ENCODE peak calls at places on chromosomes 4 and X, in nine cellular contexts. One of them, this sample, is unnamed.
A peak's percentile ranks its signal among the peaks of the same experiment; 100 is the strongest.

GRCh38 chr4:117900832-117901231 is 133.5 kb upstream of the NDST3 start:
- DNase-seq in endodermal cell: no peak
- DNase-seq in AG09319: no peak
- DNase-seq in putamen: no peak
- DNase-seq in stimulated activated CD8-positive, alpha-beta memory T cell treated with anti-CD3 and anti-CD28 coated beads, Interleukin-15, amount 100 ng/mL, for 24 hours: no peak
- DNase-seq in cardiac fibroblast: no peak
- DNase-seq in astrocyte of the spinal cord: peak; percentile 9
- DNase-seq in RCC 7860: no peak
- DNase-seq in BJ: no peak
- DNase-seq in this sample: no peak

GRCh38 chrX:26783512-26784225 is 567.7 kb downstream of the MAGEB5 start:
- DNase-seq in endodermal cell: peak; percentile 62
- DNase-seq in AG09319: peak; percentile 10
- DNase-seq in putamen: peak; percentile 0
- DNase-seq in stimulated activated CD8-positive, alpha-beta memory T cell treated with anti-CD3 and anti-CD28 coated beads, Interleukin-15, amount 100 ng/mL, for 24 hours: no peak
- DNase-seq in cardiac fibroblast: peak; percentile 48
- DNase-seq in astrocyte of the spinal cord: peak; percentile 20
- DNase-seq in RCC 7860: no peak
- DNase-seq in BJ: no peak
- DNase-seq in this sample: peak; percentile 1

GRCh38 chr4:110198472-110199419 is at the start of gene ELOVL6:
- DNase-seq in endodermal cell: peak; percentile 95
- DNase-seq in AG09319: peak; percentile 41
- DNase-seq in putamen: peak; percentile 67
- DNase-seq in stimulated activated CD8-positive, alpha-beta memory T cell treated with anti-CD3 and anti-CD28 coated beads, Interleukin-15, amount 100 ng/mL, for 24 hours: peak; percentile 7
- DNase-seq in cardiac fibroblast: peak; percentile 79
- DNase-seq in astrocyte of the spinal cord: peak; percentile 78
- DNase-seq in RCC 7860: peak; percentile 70
- DNase-seq in BJ: no peak
- DNase-seq in this sample: peak; percentile 65

GRCh38 chr4:173398251-173398650 is 665 bp downstream of the SCRG1 start:
- DNase-seq in endodermal cell: no peak
- DNase-seq in AG09319: no peak
- DNase-seq in putamen: no peak
- DNase-seq in stimulated activated CD8-positive, alpha-beta memory T cell treated with anti-CD3 and anti-CD28 coated beads, Interleukin-15, amount 100 ng/mL, for 24 hours: no peak
- DNase-seq in cardiac fibroblast: peak; percentile 16
- DNase-seq in astrocyte of the spinal cord: no peak
- DNase-seq in RCC 7860: no peak
- DNase-seq in BJ: no peak
- DNase-seq in this sample: peak; percentile 42

GRCh38 chrX:147522986-147523385 is 388.7 kb upstream of the FMR1 start:
- DNase-seq in endodermal cell: no peak
- DNase-seq in AG09319: no peak
- DNase-seq in putamen: no peak
- DNase-seq in stimulated activated CD8-positive, alpha-beta memory T cell treated with anti-CD3 and anti-CD28 coated beads, Interleukin-15, amount 100 ng/mL, for 24 hours: no peak
- DNase-seq in cardiac fibroblast: no peak
- DNase-seq in astrocyte of the spinal cord: no peak
- DNase-seq in RCC 7860: no peak
- DNase-seq in BJ: no peak
- DNase-seq in this sample: no peak

GRCh38 chrX:119762718-119763117 is 4.3 kb downstream of the SOWAHD start:
- DNase-seq in endodermal cell: no peak
- DNase-seq in AG09319: no peak
- DNase-seq in putamen: no peak
- DNase-seq in stimulated activated CD8-positive, alpha-beta memory T cell treated with anti-CD3 and anti-CD28 coated beads, Interleukin-15, amount 100 ng/mL, for 24 hours: no peak
- DNase-seq in cardiac fibroblast: no peak
- DNase-seq in astrocyte of the spinal cord: no peak
- DNase-seq in RCC 7860: peak; percentile 49
- DNase-seq in BJ: no peak
- DNase-seq in this sample: no peak

GRCh38 chr4:146291313-146291712 is 77.0 kb downstream of the REELD1 start:
- DNase-seq in endodermal cell: no peak
- DNase-seq in AG09319: no peak
- DNase-seq in putamen: no peak
- DNase-seq in stimulated activated CD8-positive, alpha-beta memory T cell treated with anti-CD3 and anti-CD28 coated beads, Interleukin-15, amount 100 ng/mL, for 24 hours: no peak
- DNase-seq in cardiac fibroblast: no peak
- DNase-seq in astrocyte of the spinal cord: no peak
- DNase-seq in RCC 7860: no peak
- DNase-seq in BJ: no peak
- DNase-seq in this sample: no peak

GRCh38 chr4:153232768-153233167 is 28.5 kb downstream of the TRIM2 start:
- DNase-seq in endodermal cell: peak; percentile 91
- DNase-seq in AG09319: no peak
- DNase-seq in putamen: no peak
- DNase-seq in stimulated activated CD8-positive, alpha-beta memory T cell treated with anti-CD3 and anti-CD28 coated beads, Interleukin-15, amount 100 ng/mL, for 24 hours: no peak
- DNase-seq in cardiac fibroblast: no peak
- DNase-seq in astrocyte of the spinal cord: no peak
- DNase-seq in RCC 7860: no peak
- DNase-seq in BJ: no peak
- DNase-seq in this sample: no peak

GRCh38 chrX:111649641-111650040 is 31.3 kb upstream of the ALG13 start:
- DNase-seq in endodermal cell: no peak
- DNase-seq in AG09319: no peak
- DNase-seq in putamen: no peak
- DNase-seq in stimulated activated CD8-positive, alpha-beta memory T cell treated with anti-CD3 and anti-CD28 coated beads, Interleukin-15, amount 100 ng/mL, for 24 hours: no peak
- DNase-seq in cardiac fibroblast: no peak
- DNase-seq in astrocyte of the spinal cord: no peak
- DNase-seq in RCC 7860: no peak
- DNase-seq in BJ: no peak
- DNase-seq in this sample: no peak

GRCh38 chrX:129145382-129145781 is 377.9 kb downstream of the SMARCA1 start:
- DNase-seq in endodermal cell: no peak
- DNase-seq in AG09319: no peak
- DNase-seq in putamen: no peak
- DNase-seq in stimulated activated CD8-positive, alpha-beta memory T cell treated with anti-CD3 and anti-CD28 coated beads, Interleukin-15, amount 100 ng/mL, for 24 hours: no peak
- DNase-seq in cardiac fibroblast: no peak
- DNase-seq in astrocyte of the spinal cord: no peak
- DNase-seq in RCC 7860: no peak
- DNase-seq in BJ: no peak
- DNase-seq in this sample: no peak

GRCh38 chr4:25965629-25966028 is 51.6 kb downstream of the SMIM20 start:
- DNase-seq in endodermal cell: peak; percentile 28
- DNase-seq in AG09319: no peak
- DNase-seq in putamen: no peak
- DNase-seq in stimulated activated CD8-positive, alpha-beta memory T cell treated with anti-CD3 and anti-CD28 coated beads, Interleukin-15, amount 100 ng/mL, for 24 hours: no peak
- DNase-seq in cardiac fibroblast: no peak
- DNase-seq in astrocyte of the spinal cord: no peak
- DNase-seq in RCC 7860: no peak
- DNase-seq in BJ: no peak
- DNase-seq in this sample: no peak